ENCODE peak calls at places on chromosomes 1 and 21, in eight cellular contexts. I is activated CD4-positive, CD25-positive, alpha-beta regulatory T cell treated with anti-CD3 and anti-CD28 coated beads, Interleukin-2, amount 50 U/mL, for 72 hours; V is anterior cingulate cortex; C is HuH-7.5; T is DMS79 treated with DMSO at 0.1 percent for 48 hours; N is HFFc6; A is activated T-cell treated with anti-CD3 and anti-CD28 coated beads, Interleukin-2, amount 50 U/mL, for 72 hours; F is stimulated activated CD8-positive, alpha-beta memory T cell treated with anti-CD3 and anti-CD28 coated beads, Interleukin-15, amount 100 ng/mL, for 1 hour. O is an unnamed sample.

GRCh38 chr1:15382601-15383518 is 26.8 kb upstream of the EFHD2 start:
- DNase-seq in I (no peak), V (no peak), C (no peak), T (no peak), N (no peak), A (no peak), F (no peak), O (no peak)

GRCh38 chr1:234866007-234866866 is 256.3 kb upstream of the IRF2BP2 start:
- DNase-seq in I (no peak), V (no peak), C (no peak), T (no peak), N (peak), A (peak), F (no peak), O (no peak)

GRCh38 chr1:110227774-110228173 is 17.7 kb downstream of the KCNC4 start:
- DNase-seq in I (no peak), V (no peak), C (no peak), T (peak), N (no peak), A (no peak), F (no peak), O (no peak)

GRCh38 chr1:78333426-78334012 is 157.3 kb upstream of the PTGFR start:
- DNase-seq in I (no peak), V (no peak), C (no peak), T (no peak), N (peak), A (no peak), F (no peak), O (no peak)

GRCh38 chr1:245704765-245705164 is 550.0 kb downstream of the KIF26B start:
- DNase-seq in I (no peak), V (no peak), C (no peak), T (no peak), N (peak), A (no peak), F (no peak), O (no peak)

GRCh38 chr1:148334339-148335130 is 148.6 kb downstream of the PPIAL4G start:
- DNase-seq in I (peak), V (peak), C (no peak), T (peak), N (peak), A (peak), F (peak), O (peak)

GRCh38 chr1:175095978-175096611 is 28.5 kb downstream of the TNN start:
- DNase-seq in I (no peak), V (no peak), C (peak), T (no peak), N (no peak), A (no peak), F (no peak), O (no peak)

GRCh38 chr1:1059494-1060280 is 14.4 kb downstream of the RNF223 start:
- DNase-seq in I (peak), V (peak), C (peak), T (peak), N (peak), A (peak), F (peak), O (no peak)

GRCh38 chr21:41786521-41786987 is 19.7 kb upstream of the RIPK4 start:
- DNase-seq in I (no peak), V (no peak), C (no peak), T (peak), N (peak), A (no peak), F (no peak), O (peak)

GRCh38 chr1:92118826-92119225 is 38.7 kb downstream of the BTBD8 start:
- DNase-seq in I (no peak), V (no peak), C (no peak), T (no peak), N (no peak), A (no peak), F (no peak), O (no peak)

GRCh38 chr1:55015731-55016620 is 17.2 kb downstream of the BSND start:
- DNase-seq in I (no peak), V (no peak), C (no peak), T (no peak), N (no peak), A (no peak), F (no peak), O (no peak)

GRCh38 chr1:7281821-7282220 is 489.3 kb upstream of the VAMP3 start:
- DNase-seq in I (no peak), V (no peak), C (no peak), T (no peak), N (peak), A (no peak), F (no peak), O (no peak)

GRCh38 chr1:229117664-229118300 is 153.1 kb upstream of the RAB4A start:
- DNase-seq in I (no peak), V (peak), C (no peak), T (peak), N (no peak), A (no peak), F (no peak), O (no peak)

GRCh38 chr1:27600500-27601175 is 3.3 kb downstream of the AHDC1 start:
- DNase-seq in I (no peak), V (no peak), C (no peak), T (peak), N (no peak), A (no peak), F (no peak), O (no peak)

GRCh38 chr1:55334140-55334539 is 119.0 kb upstream of the USP24 start:
- DNase-seq in I (no peak), V (no peak), C (no peak), T (no peak), N (no peak), A (no peak), F (no peak), O (no peak)

GRCh38 chr1:55284856-55285255 is 69.7 kb upstream of the USP24 start:
- DNase-seq in I (no peak), V (peak), C (no peak), T (peak), N (peak), A (no peak), F (no peak), O (no peak)

GRCh38 chr1:112172294-112172882 is 182.9 kb upstream of the KCND3 start:
- DNase-seq in I (no peak), V (no peak), C (peak), T (no peak), N (peak), A (no peak), F (no peak), O (no peak)

GRCh38 chr1:224251741-224252146 is 68.7 kb downstream of the DEGS1 start:
- DNase-seq in I (no peak), V (no peak), C (no peak), T (no peak), N (no peak), A (no peak), F (no peak), O (no peak)

GRCh38 chr21:21612446-21612845 is 614.2 kb downstream of the NCAM2 start:
- DNase-seq in I (no peak), V (no peak), C (no peak), T (no peak), N (peak), A (no peak), F (no peak), O (no peak)

GRCh38 chr1:85884372-85885035 is 176.3 kb upstream of the ZNHIT6 start:
- DNase-seq in I (no peak), V (no peak), C (peak), T (no peak), N (peak), A (no peak), F (no peak), O (no peak)

GRCh38 chr1:157270705-157271274 is 132.6 kb upstream of the ETV3 start:
- DNase-seq in I (no peak), V (no peak), C (no peak), T (no peak), N (no peak), A (no peak), F (no peak), O (no peak)

GRCh38 chr1:204852854-204853253 is 17.8 kb upstream of the NFASC start:
- DNase-seq in I (no peak), V (no peak), C (no peak), T (no peak), N (no peak), A (no peak), F (no peak), O (no peak)

GRCh38 chr1:215055281-215055935 is 27.1 kb upstream of the KCNK2 start:
- DNase-seq in I (no peak), V (no peak), C (no peak), T (no peak), N (no peak), A (no peak), F (no peak), O (no peak)

GRCh38 chr1:41482001-41482765 is 2.3 kb downstream of the EDN2 start:
- DNase-seq in I (no peak), V (no peak), C (no peak), T (peak), N (no peak), A (no peak), F (no peak), O (no peak)

GRCh38 chr21:33937931-33938339 is 22.3 kb upstream of the ATP5PO start:
- DNase-seq in I (no peak), V (no peak), C (no peak), T (no peak), N (no peak), A (peak), F (no peak), O (no peak)

GRCh38 chr1:52080014-52080415 is 23.9 kb downstream of the BTF3L4 start:
- DNase-seq in I (no peak), V (no peak), C (no peak), T (no peak), N (no peak), A (no peak), F (no peak), O (no peak)

GRCh38 chr1:1431845-1432565 is 3.5 kb upstream of the VWA1 start:
- DNase-seq in I (no peak), V (no peak), C (peak), T (no peak), N (no peak), A (no peak), F (no peak), O (no peak)